ENCODE peak calls at places on chromosomes 7 and 10, in six cellular contexts. S is GM23338, X is ACHN, A is non-pigmented ciliary epithelial cell, R is GM23248, F is HCEC 1CT. G is an unnamed sample.

GRCh38 chr10:81576336-81576735 is 298.7 kb upstream of the NRG3 start:
- DNase-seq in R (no peak), S (no peak), X (no peak), F (no peak), A (no peak), G (no peak)

GRCh38 chr7:109696723-109697122 is 1127.0 kb downstream of the DNAJB9 start:
- DNase-seq in R (no peak), X (no peak), S (no peak), F (no peak), A (no peak), G (no peak)

GRCh38 chr10:57983226-57983870 is 284.3 kb downstream of the IPMK start:
- DNase-seq in R (peak; percentile 20), S (no peak), X (no peak), A (no peak), F (peak; percentile 21), G (no peak)

GRCh38 chr7:49001610-49002033 is 77.3 kb downstream of the CDC14C start:
- DNase-seq in X (peak; percentile 77), F (peak; percentile 1), A (no peak), S (peak; percentile 91), R (peak; percentile 10), G (peak; percentile 58)

GRCh38 chr7:69811682-69812344 is 213.5 kb downstream of the AUTS2 start:
- DNase-seq in F (no peak), A (no peak), R (no peak), X (no peak), S (no peak), G (no peak)

GRCh38 chr7:90766814-90767564 is 170.9 kb downstream of the CDK14 start:
- DNase-seq in S (no peak), R (peak; percentile 91), X (peak; percentile 47), F (peak; percentile 10), A (peak; percentile 40), G (peak; percentile 64)

GRCh38 chr7:21023841-21024502 is 237.3 kb upstream of the SP8 start:
- DNase-seq in X (no peak), R (no peak), S (peak; percentile 29), F (no peak), A (no peak), G (no peak)

GRCh38 chr10:97850446-97850845 is 803 bp downstream of the GOLGA7B start:
- DNase-seq in X (no peak), R (no peak), A (no peak), F (no peak), S (peak; percentile 59), G (no peak)

GRCh38 chr7:92421676-92422435 is 25.4 kb upstream of the GATAD1 start:
- DNase-seq in A (no peak), F (no peak), X (no peak), S (no peak), R (no peak), G (no peak)

GRCh38 chr7:126803990-126804389 is 448.8 kb downstream of the GRM8 start:
- DNase-seq in F (no peak), A (no peak), S (no peak), X (no peak), R (no peak), G (no peak)

GRCh38 chr10:17643339-17643754 is 604 bp upstream of the STAM start:
- DNase-seq in S (peak; percentile 69), A (no peak), X (peak; percentile 90), F (peak; percentile 81), R (peak; percentile 97), G (peak; percentile 87)

GRCh38 chr7:43784030-43785001 is 25.8 kb downstream of the BLVRA start:
- DNase-seq in X (peak; percentile 45), F (no peak), S (no peak), R (peak; percentile 31), A (no peak), G (no peak)

GRCh38 chr7:33339074-33339805 is 209.9 kb downstream of the BBS9 start:
- DNase-seq in R (peak; percentile 63), S (no peak), X (no peak), F (no peak), A (no peak), G (peak; percentile 10)

GRCh38 chr10:86335831-86336230 is 30.8 kb downstream of the GRID1 start:
- DNase-seq in S (no peak), A (no peak), R (no peak), X (no peak), F (no peak), G (no peak)

GRCh38 chr7:69775231-69775771 is 177.0 kb downstream of the AUTS2 start:
- DNase-seq in A (no peak), S (no peak), X (no peak), F (no peak), R (peak; percentile 76), G (peak; percentile 59)

GRCh38 chr7:1092806-1093505 is 5.0 kb downstream of the GPER1 start:
- DNase-seq in F (no peak), X (no peak), R (no peak), A (no peak), S (no peak), G (no peak)

GRCh38 chr7:28536259-28536658 is 123.9 kb downstream of the CREB5 start:
- DNase-seq in S (peak; percentile 88), R (peak; percentile 33), F (peak; percentile 51), X (peak; percentile 87), A (no peak), G (peak; percentile 27)

GRCh38 chr10:77746313-77746712 is 108.7 kb upstream of the KCNMA1 start:
- DNase-seq in X (no peak), A (peak; percentile 45), S (no peak), R (peak; percentile 91), F (peak; percentile 44), G (peak; percentile 87)

GRCh38 chr10:101772017-101772894 is 3.7 kb downstream of the FGF8 start:
- DNase-seq in R (no peak), A (no peak), X (no peak), S (no peak), F (no peak), G (no peak)

GRCh38 chr7:2517678-2518077 is 1.9 kb upstream of the LFNG start:
- DNase-seq in A (peak; percentile 37), S (no peak), R (peak; percentile 51), F (no peak), X (peak; percentile 62), G (no peak)

GRCh38 chr10:78991187-78991586 is 77.6 kb upstream of the ZMIZ1 start:
- DNase-seq in X (no peak), F (peak; percentile 66), R (peak; percentile 72), A (no peak), S (no peak), G (peak; percentile 21)

GRCh38 chr10:114266521-114266920 is 27.5 kb downstream of the VWA2 start:
- DNase-seq in X (no peak), R (peak; percentile 46), A (peak; percentile 30), F (no peak), S (no peak), G (no peak)

GRCh38 chr10:63007112-63007511 is 126.0 kb upstream of the NRBF2 start:
- DNase-seq in X (no peak), A (no peak), S (no peak), R (no peak), F (no peak), G (no peak)

GRCh38 chr10:29083096-29083495 is 205.8 kb upstream of the LYZL1 start:
- DNase-seq in F (no peak), A (no peak), X (no peak), S (no peak), R (no peak), G (no peak)

G was measured in GM03348.